ENCODE peak calls at places on chromosome 16, in five cellular contexts. One of them, this sample, is unnamed.

GRCh38 chr16:78065344-78065743 is 34.1 kb upstream of the WWOX start:
- DNase-seq in IMR-90: no peak
- DNase-seq in lung: no peak
- DNase-seq in neuronal stem cell: no peak
- DNase-seq in colonic mucosa: no peak
- DNase-seq in this sample: peak

GRCh38 chr16:73848993-73849392 is 447.6 kb upstream of the PSMD7 start:
- DNase-seq in IMR-90: no peak
- DNase-seq in lung: no peak
- DNase-seq in neuronal stem cell: no peak
- DNase-seq in colonic mucosa: peak
- DNase-seq in this sample: no peak

GRCh38 chr16:64711026-64711425 is 410.8 kb downstream of the CDH11 start:
- DNase-seq in IMR-90: no peak
- DNase-seq in lung: no peak
- DNase-seq in neuronal stem cell: no peak
- DNase-seq in colonic mucosa: no peak
- DNase-seq in this sample: peak

GRCh38 chr16:67944690-67945391 is 921 bp upstream of the LCAT start:
- DNase-seq in IMR-90: no peak
- DNase-seq in lung: no peak
- DNase-seq in neuronal stem cell: no peak
- DNase-seq in colonic mucosa: no peak
- DNase-seq in this sample: no peak

GRCh38 chr16:28950648-28951409 is at the start of gene NFATC2IP:
- DNase-seq in IMR-90: peak
- DNase-seq in lung: peak
- DNase-seq in neuronal stem cell: peak
- DNase-seq in colonic mucosa: peak
- DNase-seq in this sample: peak

GRCh38 chr16:79714440-79714839 is 113.9 kb upstream of the MAF start:
- DNase-seq in IMR-90: no peak
- DNase-seq in lung: no peak
- DNase-seq in neuronal stem cell: no peak
- DNase-seq in colonic mucosa: no peak
- DNase-seq in this sample: no peak

GRCh38 chr16:57284206-57284951 is at the start of gene PLLP:
- DNase-seq in IMR-90: peak
- DNase-seq in lung: no peak
- DNase-seq in neuronal stem cell: no peak
- DNase-seq in colonic mucosa: peak
- DNase-seq in this sample: peak

GRCh38 chr16:61654962-61655361 is 381.3 kb downstream of the CDH8 start:
- DNase-seq in IMR-90: no peak
- DNase-seq in lung: no peak
- DNase-seq in neuronal stem cell: no peak
- DNase-seq in colonic mucosa: no peak
- DNase-seq in this sample: no peak

GRCh38 chr16:68311316-68311620 is 449 bp downstream of the PRMT7 start:
- DNase-seq in IMR-90: peak
- DNase-seq in lung: no peak
- DNase-seq in neuronal stem cell: no peak
- DNase-seq in colonic mucosa: no peak
- DNase-seq in this sample: peak

GRCh38 chr16:66475232-66475631 is 48.1 kb downstream of the BEAN1 start:
- DNase-seq in IMR-90: no peak
- DNase-seq in lung: no peak
- DNase-seq in neuronal stem cell: no peak
- DNase-seq in colonic mucosa: no peak
- DNase-seq in this sample: no peak

GRCh38 chr16:27293343-27293742 is 20.4 kb upstream of the IL4R start:
- DNase-seq in IMR-90: no peak
- DNase-seq in lung: no peak
- DNase-seq in neuronal stem cell: no peak
- DNase-seq in colonic mucosa: no peak
- DNase-seq in this sample: no peak

GRCh38 chr16:19116711-19117449 is 3.1 kb downstream of the ITPRIPL2 start:
- DNase-seq in IMR-90: peak
- DNase-seq in lung: no peak
- DNase-seq in neuronal stem cell: no peak
- DNase-seq in colonic mucosa: no peak
- DNase-seq in this sample: peak
- H3K4me3 ChIP-seq in IMR-90: no peak
- H3K4me3 ChIP-seq in lung: no peak
- H3K4me3 ChIP-seq in neuronal stem cell: no peak
- H3K4me3 ChIP-seq in colonic mucosa: no peak
- H3K4me3 ChIP-seq in this sample: peak

DNA sequence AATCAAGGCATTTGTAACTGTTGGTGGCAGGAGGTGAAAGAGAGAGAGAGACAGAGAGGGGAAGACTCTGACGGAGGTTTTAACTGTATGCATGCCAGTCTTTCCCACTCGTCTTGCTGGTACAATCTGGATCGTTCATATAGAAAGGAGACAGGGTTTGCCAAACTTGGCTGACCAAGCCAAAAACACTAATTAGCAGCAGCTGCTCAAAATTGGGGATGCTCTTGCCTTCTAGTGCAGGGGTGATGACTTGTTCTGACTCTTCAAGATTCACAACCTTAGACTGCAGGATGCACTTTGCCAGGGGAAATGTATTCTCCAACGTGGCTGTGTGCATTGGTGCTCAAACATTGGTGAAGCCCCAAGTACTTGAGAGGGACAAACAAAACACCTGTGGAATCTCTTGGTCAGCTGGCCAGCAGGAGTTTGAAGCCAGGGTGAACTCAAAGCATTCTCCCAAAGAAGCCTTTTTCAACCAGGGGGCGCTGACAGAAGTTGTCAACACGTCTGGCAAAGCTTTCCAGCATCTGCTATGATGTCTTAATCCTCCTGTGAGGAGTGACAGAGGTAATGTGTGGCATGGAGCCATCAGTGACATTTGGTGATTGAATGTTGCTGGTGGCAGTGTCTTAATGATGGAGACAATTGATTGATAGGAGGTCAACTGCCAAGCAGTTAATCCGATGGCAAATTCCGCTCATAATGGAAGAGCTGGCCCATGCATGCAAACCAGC is 257.8 kb upstream of the HSBP1 start:
- DNase-seq in IMR-90: no peak
- DNase-seq in lung: no peak
- DNase-seq in neuronal stem cell: no peak
- DNase-seq in colonic mucosa: no peak
- DNase-seq in this sample: no peak
- H3K4me3 ChIP-seq in IMR-90: no peak
- H3K4me3 ChIP-seq in lung: no peak
- H3K4me3 ChIP-seq in neuronal stem cell: no peak
- H3K4me3 ChIP-seq in colonic mucosa: no peak
- H3K4me3 ChIP-seq in this sample: no peak

GRCh38 chr16:30658731-30659506 is 688 bp downstream of the FBRS start:
- DNase-seq in IMR-90: peak
- DNase-seq in lung: peak
- DNase-seq in neuronal stem cell: peak
- DNase-seq in colonic mucosa: peak
- DNase-seq in this sample: peak
- H3K4me3 ChIP-seq in IMR-90: peak
- H3K4me3 ChIP-seq in lung: peak
- H3K4me3 ChIP-seq in neuronal stem cell: peak
- H3K4me3 ChIP-seq in colonic mucosa: peak
- H3K4me3 ChIP-seq in this sample: peak

GRCh38 chr16:49858200-49859129 is 2.6 kb upstream of the ZNF423 start:
- DNase-seq in IMR-90: no peak
- DNase-seq in lung: peak
- DNase-seq in neuronal stem cell: peak
- DNase-seq in colonic mucosa: peak
- DNase-seq in this sample: no peak
- H3K4me3 ChIP-seq in IMR-90: no peak
- H3K4me3 ChIP-seq in lung: peak
- H3K4me3 ChIP-seq in neuronal stem cell: peak
- H3K4me3 ChIP-seq in colonic mucosa: peak
- H3K4me3 ChIP-seq in this sample: peak

DNA sequence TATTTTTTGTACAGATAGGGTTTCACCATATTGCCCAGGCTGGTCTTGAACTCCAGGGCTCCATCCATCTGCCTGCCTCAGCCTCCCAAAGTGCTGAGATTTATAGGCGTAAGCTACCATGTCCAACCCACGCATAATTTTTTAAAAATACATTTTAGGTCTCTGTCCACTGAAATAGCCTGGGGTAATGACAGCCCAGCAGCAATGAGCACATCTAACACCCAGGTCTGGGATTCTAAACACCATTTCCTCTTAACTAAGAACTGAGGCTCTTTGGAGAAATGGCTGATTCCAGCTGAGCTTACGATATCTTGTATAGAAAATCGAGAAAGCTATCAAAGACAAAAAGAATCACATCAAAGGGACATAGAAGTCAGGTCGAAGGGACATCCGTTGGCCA is 245.3 kb downstream of the PARN start:
- DNase-seq in IMR-90: no peak
- DNase-seq in lung: no peak
- DNase-seq in neuronal stem cell: no peak
- DNase-seq in colonic mucosa: no peak
- DNase-seq in this sample: no peak
- H3K4me3 ChIP-seq in IMR-90: no peak
- H3K4me3 ChIP-seq in lung: no peak
- H3K4me3 ChIP-seq in neuronal stem cell: no peak
- H3K4me3 ChIP-seq in colonic mucosa: no peak
- H3K4me3 ChIP-seq in this sample: no peak

GRCh38 chr16:9048302-9048700 is 43.1 kb upstream of the HAPSTR1 start:
- DNase-seq in IMR-90: peak
- DNase-seq in lung: no peak
- DNase-seq in neuronal stem cell: no peak
- DNase-seq in colonic mucosa: no peak
- DNase-seq in this sample: no peak
- H3K4me3 ChIP-seq in IMR-90: no peak
- H3K4me3 ChIP-seq in lung: no peak
- H3K4me3 ChIP-seq in neuronal stem cell: no peak
- H3K4me3 ChIP-seq in colonic mucosa: no peak
- H3K4me3 ChIP-seq in this sample: no peak

GRCh38 chr16:85615014-85615851 is 2.1 kb downstream of the GSE1 start:
- DNase-seq in IMR-90: no peak
- DNase-seq in lung: peak
- DNase-seq in neuronal stem cell: peak
- DNase-seq in colonic mucosa: peak
- DNase-seq in this sample: no peak

GRCh38 chr16:85613609-85614337 is 651 bp downstream of the GSE1 start:
- DNase-seq in IMR-90: no peak
- DNase-seq in lung: peak
- DNase-seq in neuronal stem cell: no peak
- DNase-seq in colonic mucosa: peak
- DNase-seq in this sample: peak

GRCh38 chr16:85612801-85613608 is at the start of gene GSE1:
- DNase-seq in IMR-90: peak
- DNase-seq in lung: peak
- DNase-seq in neuronal stem cell: peak
- DNase-seq in colonic mucosa: peak
- DNase-seq in this sample: peak

GRCh38 chr16:85615852-85616607 is 2.9 kb downstream of the GSE1 start:
- DNase-seq in IMR-90: peak
- DNase-seq in lung: peak
- DNase-seq in neuronal stem cell: peak
- DNase-seq in colonic mucosa: peak
- DNase-seq in this sample: peak

DNA sequence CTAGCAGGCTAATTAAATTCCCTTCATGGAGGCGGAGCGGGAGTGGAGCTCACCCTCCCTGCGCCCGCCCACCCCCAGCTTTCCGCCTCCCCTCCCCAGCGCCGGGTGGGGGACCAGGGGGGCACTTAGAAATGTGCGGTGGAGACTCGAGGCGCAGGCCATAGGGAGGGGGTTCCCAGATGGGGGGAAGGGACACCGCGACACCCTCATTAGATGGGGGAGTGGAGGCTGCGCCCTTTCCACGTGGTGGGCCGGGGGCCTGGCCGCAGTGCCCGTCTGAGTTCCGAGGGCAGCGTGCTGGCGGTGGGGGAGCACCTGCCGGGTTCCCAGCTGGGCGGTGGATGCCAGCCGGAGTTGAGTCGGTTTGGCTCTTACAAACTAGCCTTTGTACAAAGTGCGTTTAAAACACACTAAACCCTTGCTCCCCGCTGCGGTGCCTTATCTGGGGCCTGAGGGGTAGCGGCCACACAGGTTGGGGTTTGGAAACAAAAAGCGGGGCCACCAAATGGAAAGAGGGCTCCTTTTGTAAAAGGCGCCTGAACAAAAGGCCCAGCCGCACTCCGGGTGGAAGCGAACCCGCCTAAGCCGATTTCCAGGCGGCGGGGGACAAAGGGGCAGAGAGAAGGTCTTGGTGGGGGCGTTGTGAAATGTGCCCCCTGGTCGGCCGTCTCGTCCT is 1.4 kb downstream of the GSE1 start:
- DNase-seq in IMR-90: no peak
- DNase-seq in lung: no peak
- DNase-seq in neuronal stem cell: peak
- DNase-seq in colonic mucosa: peak
- DNase-seq in this sample: no peak
- H3K4me3 ChIP-seq in IMR-90: no peak
- H3K4me3 ChIP-seq in lung: peak
- H3K4me3 ChIP-seq in neuronal stem cell: peak
- H3K4me3 ChIP-seq in colonic mucosa: peak
- H3K4me3 ChIP-seq in this sample: peak

This sample was measured in fibroblast of villous mesenchyme.